ENCODE peak calls at places on chromosome 1, in six cellular contexts. K is NK-92 treated with Interleukin-12 subunit alpha and Interleukin-12 subunit beta, amount 100 ng/mL, for 24 hours; B is dorsolateral prefrontal cortex; F is colonic mucosa; V is nephron progenitor cell; D is LHCN-M2. N is an unnamed sample.

GRCh38 chr1:53588053-53588779 is 129.0 kb downstream of the DMRTB1 start:
- DNase-seq in F (peak), V (no peak), D (no peak), B (no peak), K (no peak), N (no peak)

GRCh38 chr1:18681423-18681835 is 50.8 kb downstream of the PAX7 start:
- DNase-seq in K (no peak), B (no peak), D (peak), V (no peak), F (no peak), N (peak)

GRCh38 chr1:237901284-237901870 is 10.7 kb upstream of the ZP4 start:
- DNase-seq in K (no peak), V (no peak), B (no peak), F (no peak), D (peak), N (peak)

GRCh38 chr1:93578911-93579825 is 102.5 kb downstream of the BCAR3 start:
- DNase-seq in D (no peak), F (peak), V (no peak), K (no peak), B (no peak), N (peak)

GRCh38 chr1:54400321-54400720 is 5.9 kb downstream of the SSBP3 start:
- DNase-seq in B (no peak), K (no peak), V (no peak), F (no peak), D (no peak), N (no peak)

GRCh38 chr1:230191839-230192238 is 124.8 kb downstream of the GALNT2 start:
- DNase-seq in V (no peak), F (no peak), D (no peak), B (no peak), K (no peak), N (no peak)

GRCh38 chr1:172824199-172824598 is 165.3 kb downstream of the FASLG start:
- DNase-seq in B (no peak), D (peak), V (no peak), K (no peak), F (no peak), N (no peak)

GRCh38 chr1:207240325-207241095 is 81.0 kb upstream of the CD55 start:
- DNase-seq in K (no peak), V (no peak), F (no peak), D (peak), B (no peak), N (peak)

GRCh38 chr1:181936768-181937581 is 124.5 kb downstream of the ZNF648 start:
- DNase-seq in B (peak), K (peak), F (peak), V (peak), D (no peak), N (peak)

GRCh38 chr1:87330201-87330953 is 1.7 kb downstream of the LMO4 start:
- DNase-seq in F (peak), V (peak), B (no peak), K (peak), D (peak), N (peak)

GRCh38 chr1:65277605-65278343 is 31.6 kb upstream of the DNAJC6 start:
- DNase-seq in D (no peak), K (no peak), B (no peak), F (no peak), V (no peak), N (no peak)

N was measured in small intestine.